ENCODE peak calls at places on chromosome 4, in six cellular contexts. One of them, this sample, is unnamed.
A peak's percentile ranks its signal among the peaks of the same experiment; 100 is the strongest.

GRCh38 chr4:26174033-26174432 is 146.8 kb upstream of the RBPJ start:
- DNase-seq in fibroblast of villous mesenchyme: peak; percentile 30
- DNase-seq in endothelial cell: no peak
- DNase-seq in neural crest cell: no peak
- DNase-seq in esophagus squamous epithelium: no peak
- DNase-seq in choroid plexus epithelial cell: no peak
- DNase-seq in this sample: no peak

GRCh38 chr4:1137063-1137771 is 23.9 kb upstream of the RNF212 start:
- DNase-seq in fibroblast of villous mesenchyme: peak; percentile 38
- DNase-seq in endothelial cell: no peak
- DNase-seq in neural crest cell: no peak
- DNase-seq in esophagus squamous epithelium: no peak
- DNase-seq in choroid plexus epithelial cell: peak; percentile 24
- DNase-seq in this sample: no peak

GRCh38 chr4:153781717-153782416 is 7.0 kb downstream of the SFRP2 start:
- DNase-seq in fibroblast of villous mesenchyme: peak; percentile 73
- DNase-seq in endothelial cell: no peak
- DNase-seq in neural crest cell: no peak
- DNase-seq in esophagus squamous epithelium: no peak
- DNase-seq in choroid plexus epithelial cell: peak; percentile 60
- DNase-seq in this sample: no peak

GRCh38 chr4:177236889-177237288 is 72.8 kb upstream of the NEIL3 start:
- DNase-seq in fibroblast of villous mesenchyme: no peak
- DNase-seq in endothelial cell: no peak
- DNase-seq in neural crest cell: no peak
- DNase-seq in esophagus squamous epithelium: no peak
- DNase-seq in choroid plexus epithelial cell: no peak
- DNase-seq in this sample: no peak

GRCh38 chr4:8851321-8852117 is 20.1 kb downstream of the HMX1 start:
- DNase-seq in fibroblast of villous mesenchyme: no peak
- DNase-seq in endothelial cell: no peak
- DNase-seq in neural crest cell: no peak
- DNase-seq in esophagus squamous epithelium: no peak
- DNase-seq in choroid plexus epithelial cell: no peak
- DNase-seq in this sample: no peak

GRCh38 chr4:48944252-48944651 is 37.7 kb upstream of the OCIAD2 start:
- DNase-seq in fibroblast of villous mesenchyme: no peak
- DNase-seq in endothelial cell: no peak
- DNase-seq in neural crest cell: no peak
- DNase-seq in esophagus squamous epithelium: no peak
- DNase-seq in choroid plexus epithelial cell: no peak
- DNase-seq in this sample: no peak

GRCh38 chr4:104394409-104394813 is 100.3 kb downstream of the CXXC4 start:
- DNase-seq in fibroblast of villous mesenchyme: no peak
- DNase-seq in endothelial cell: no peak
- DNase-seq in neural crest cell: no peak
- DNase-seq in esophagus squamous epithelium: no peak
- DNase-seq in choroid plexus epithelial cell: no peak
- DNase-seq in this sample: no peak

GRCh38 chr4:141254326-141254725 is 33.6 kb downstream of the ZNF330 start:
- DNase-seq in fibroblast of villous mesenchyme: no peak
- DNase-seq in endothelial cell: no peak
- DNase-seq in neural crest cell: no peak
- DNase-seq in esophagus squamous epithelium: no peak
- DNase-seq in choroid plexus epithelial cell: no peak
- DNase-seq in this sample: no peak

GRCh38 chr4:158008551-158009218 is 164.1 kb downstream of the GASK1B start:
- DNase-seq in fibroblast of villous mesenchyme: peak; percentile 30
- DNase-seq in endothelial cell: no peak
- DNase-seq in neural crest cell: no peak
- DNase-seq in esophagus squamous epithelium: no peak
- DNase-seq in choroid plexus epithelial cell: peak; percentile 84
- DNase-seq in this sample: no peak

GRCh38 chr4:94974773-94975172 is 217.0 kb downstream of the BMPR1B start:
- DNase-seq in fibroblast of villous mesenchyme: no peak
- DNase-seq in endothelial cell: no peak
- DNase-seq in neural crest cell: no peak
- DNase-seq in esophagus squamous epithelium: no peak
- DNase-seq in choroid plexus epithelial cell: peak; percentile 78
- DNase-seq in this sample: no peak

GRCh38 chr4:75752637-75753036 is 28.3 kb downstream of the USO1 start:
- DNase-seq in fibroblast of villous mesenchyme: no peak
- DNase-seq in endothelial cell: no peak
- DNase-seq in neural crest cell: no peak
- DNase-seq in esophagus squamous epithelium: no peak
- DNase-seq in choroid plexus epithelial cell: no peak
- DNase-seq in this sample: no peak

GRCh38 chr4:112145820-112146813 is 863 bp downstream of the FAM241A start:
- DNase-seq in fibroblast of villous mesenchyme: peak; percentile 50
- DNase-seq in endothelial cell: peak; percentile 71
- DNase-seq in neural crest cell: peak; percentile 44
- DNase-seq in esophagus squamous epithelium: no peak
- DNase-seq in choroid plexus epithelial cell: peak; percentile 57
- DNase-seq in this sample: peak; percentile 83

GRCh38 chr4:137267024-137267423 is 265.3 kb downstream of the PCDH18 start:
- DNase-seq in fibroblast of villous mesenchyme: no peak
- DNase-seq in endothelial cell: no peak
- DNase-seq in neural crest cell: no peak
- DNase-seq in esophagus squamous epithelium: no peak
- DNase-seq in choroid plexus epithelial cell: peak; percentile 55
- DNase-seq in this sample: no peak

GRCh38 chr4:5774416-5775056 is 63.5 kb downstream of the EVC start:
- DNase-seq in fibroblast of villous mesenchyme: no peak
- DNase-seq in endothelial cell: no peak
- DNase-seq in neural crest cell: no peak
- DNase-seq in esophagus squamous epithelium: no peak
- DNase-seq in choroid plexus epithelial cell: no peak
- DNase-seq in this sample: no peak

GRCh38 chr4:138039010-138039409 is 203.1 kb downstream of the SLC7A11 start:
- DNase-seq in fibroblast of villous mesenchyme: peak; percentile 62
- DNase-seq in endothelial cell: no peak
- DNase-seq in neural crest cell: no peak
- DNase-seq in esophagus squamous epithelium: no peak
- DNase-seq in choroid plexus epithelial cell: peak; percentile 78
- DNase-seq in this sample: no peak

GRCh38 chr4:144734522-144734921 is 88.6 kb downstream of the HHIP start:
- DNase-seq in fibroblast of villous mesenchyme: peak; percentile 19
- DNase-seq in endothelial cell: no peak
- DNase-seq in neural crest cell: no peak
- DNase-seq in esophagus squamous epithelium: no peak
- DNase-seq in choroid plexus epithelial cell: peak; percentile 71
- DNase-seq in this sample: no peak

GRCh38 chr4:115152081-115152480 is 38.7 kb upstream of the NDST4 start:
- DNase-seq in fibroblast of villous mesenchyme: no peak
- DNase-seq in endothelial cell: no peak
- DNase-seq in neural crest cell: no peak
- DNase-seq in esophagus squamous epithelium: no peak
- DNase-seq in choroid plexus epithelial cell: no peak
- DNase-seq in this sample: no peak

GRCh38 chr4:115159141-115159540 is 45.7 kb upstream of the NDST4 start:
- DNase-seq in fibroblast of villous mesenchyme: peak; percentile 16
- DNase-seq in endothelial cell: no peak
- DNase-seq in neural crest cell: no peak
- DNase-seq in esophagus squamous epithelium: no peak
- DNase-seq in choroid plexus epithelial cell: no peak
- DNase-seq in this sample: no peak

GRCh38 chr4:115154826-115155225 is 41.4 kb upstream of the NDST4 start:
- DNase-seq in fibroblast of villous mesenchyme: no peak
- DNase-seq in endothelial cell: no peak
- DNase-seq in neural crest cell: no peak
- DNase-seq in esophagus squamous epithelium: no peak
- DNase-seq in choroid plexus epithelial cell: peak; percentile 19
- DNase-seq in this sample: no peak
- TF ChIP-seq CTCF in fibroblast of villous mesenchyme: no peak
- TF ChIP-seq CTCF in endothelial cell: no peak
- TF ChIP-seq CTCF in neural crest cell: peak; percentile 17
- TF ChIP-seq CTCF in esophagus squamous epithelium: no peak
- TF ChIP-seq CTCF in choroid plexus epithelial cell: no peak
- TF ChIP-seq CTCF in this sample: no peak

DNA sequence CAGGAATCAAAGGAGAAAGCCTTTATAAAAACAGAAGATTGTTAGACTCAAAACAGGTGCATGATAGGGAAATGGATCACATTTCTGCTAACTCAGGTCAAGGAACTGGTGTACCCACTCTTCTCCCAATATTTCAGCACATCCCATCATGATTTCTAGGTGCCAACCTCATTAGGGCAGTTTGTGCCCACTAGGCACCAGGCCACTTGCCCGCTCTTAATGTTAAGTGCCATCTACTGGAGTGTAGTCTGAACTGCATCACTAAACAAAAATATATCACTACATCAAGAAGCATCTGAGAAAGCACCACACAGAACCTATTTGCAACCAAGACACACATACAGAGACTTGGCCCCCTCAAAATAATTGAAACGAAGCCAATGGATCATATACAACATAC is 140.4 kb upstream of the GRID2 start:
- DNase-seq in fibroblast of villous mesenchyme: no peak
- DNase-seq in endothelial cell: no peak
- DNase-seq in neural crest cell: no peak
- DNase-seq in esophagus squamous epithelium: no peak
- DNase-seq in choroid plexus epithelial cell: peak; percentile 17
- DNase-seq in this sample: no peak
- TF ChIP-seq CTCF in fibroblast of villous mesenchyme: peak; percentile 17
- TF ChIP-seq CTCF in endothelial cell: no peak
- TF ChIP-seq CTCF in neural crest cell: peak; percentile 33
- TF ChIP-seq CTCF in esophagus squamous epithelium: no peak
- TF ChIP-seq CTCF in choroid plexus epithelial cell: peak; percentile 52
- TF ChIP-seq CTCF in this sample: peak; percentile 39

GRCh38 chr4:108060164-108060563 is 70.5 kb downstream of the HADH start:
- DNase-seq in fibroblast of villous mesenchyme: peak; percentile 42
- DNase-seq in endothelial cell: peak; percentile 14
- DNase-seq in neural crest cell: no peak
- DNase-seq in esophagus squamous epithelium: no peak
- DNase-seq in choroid plexus epithelial cell: peak; percentile 78
- DNase-seq in this sample: no peak
- TF ChIP-seq CTCF in fibroblast of villous mesenchyme: peak; percentile 42
- TF ChIP-seq CTCF in endothelial cell: no peak
- TF ChIP-seq CTCF in neural crest cell: peak; percentile 60
- TF ChIP-seq CTCF in esophagus squamous epithelium: no peak
- TF ChIP-seq CTCF in choroid plexus epithelial cell: peak; percentile 63
- TF ChIP-seq CTCF in this sample: peak; percentile 35

DNA sequence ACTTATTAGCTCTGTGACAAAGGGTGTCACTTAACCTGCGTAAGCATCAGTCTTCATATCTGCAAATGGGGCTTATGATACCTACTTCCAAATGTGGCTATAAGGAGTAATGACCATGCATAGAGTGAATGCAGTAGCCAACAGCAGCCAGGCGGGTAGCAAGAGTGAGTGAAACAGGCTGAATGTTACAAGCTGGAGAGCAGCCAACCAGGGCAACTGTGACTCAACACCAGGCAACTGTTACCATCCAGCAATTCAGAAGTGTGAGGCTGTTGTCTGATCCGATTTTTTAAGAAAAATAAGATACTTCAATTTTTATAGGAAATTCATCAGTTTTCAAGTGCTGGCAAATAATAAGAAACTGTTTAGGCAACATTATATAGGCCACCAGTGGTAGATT is 270.2 kb upstream of the TAPT1 start:
- DNase-seq in fibroblast of villous mesenchyme: peak; percentile 25
- DNase-seq in endothelial cell: no peak
- DNase-seq in neural crest cell: no peak
- DNase-seq in esophagus squamous epithelium: no peak
- DNase-seq in choroid plexus epithelial cell: peak; percentile 49
- DNase-seq in this sample: no peak
- TF ChIP-seq CTCF in fibroblast of villous mesenchyme: no peak
- TF ChIP-seq CTCF in endothelial cell: no peak
- TF ChIP-seq CTCF in neural crest cell: no peak
- TF ChIP-seq CTCF in esophagus squamous epithelium: no peak
- TF ChIP-seq CTCF in choroid plexus epithelial cell: no peak
- TF ChIP-seq CTCF in this sample: no peak

GRCh38 chr4:122224348-122224747 is 72.2 kb downstream of the BLTP1 start:
- DNase-seq in fibroblast of villous mesenchyme: peak; percentile 25
- DNase-seq in endothelial cell: peak; percentile 40
- DNase-seq in neural crest cell: peak; percentile 11
- DNase-seq in esophagus squamous epithelium: no peak
- DNase-seq in choroid plexus epithelial cell: peak; percentile 48
- DNase-seq in this sample: peak; percentile 5
- TF ChIP-seq CTCF in fibroblast of villous mesenchyme: peak; percentile 48
- TF ChIP-seq CTCF in endothelial cell: no peak
- TF ChIP-seq CTCF in neural crest cell: peak; percentile 28
- TF ChIP-seq CTCF in esophagus squamous epithelium: no peak
- TF ChIP-seq CTCF in choroid plexus epithelial cell: peak; percentile 50
- TF ChIP-seq CTCF in this sample: peak; percentile 47

This sample was measured in GM13977.